ENCODE peak calls at places on chromosomes 13 and 19, in nine cellular contexts. V is cardiac fibroblast, Q is cardiac muscle cell, X is dorsolateral prefrontal cortex, N is WERI-Rb-1, A is fibroblast of the aortic adventitia, Y is bronchial epithelial cell, Z is nephron progenitor cell, P is fibroblast of lung. J is an unnamed sample.

GRCh38 chr13:72662548-72662947 is 64.9 kb downstream of the MZT1 start:
- DNase-seq in V (no peak), Q (no peak), X (no peak), N (no peak), A (no peak), Y (no peak), Z (no peak), P (peak), J (no peak)

GRCh38 chr13:85698236-85698635 is 101.0 kb downstream of the SLITRK6 start:
- DNase-seq in V (peak), Q (no peak), X (no peak), N (no peak), A (no peak), Y (no peak), Z (no peak), P (peak), J (no peak)

GRCh38 chr13:101757446-101758039 is 305.1 kb downstream of the ITGBL1 start:
- DNase-seq in V (peak), Q (peak), X (no peak), N (no peak), A (peak), Y (peak), Z (no peak), P (peak), J (peak)

GRCh38 chr19:53112286-53112685 is 9.1 kb upstream of the ZNF160 start:
- DNase-seq in V (peak), Q (no peak), X (no peak), N (no peak), A (no peak), Y (no peak), Z (no peak), P (peak), J (no peak)

GRCh38 chr19:49150106-49150943 is 4.9 kb downstream of the HRC start:
- DNase-seq in V (peak), Q (peak), X (peak), N (peak), A (peak), Y (peak), Z (peak), P (peak), J (peak)

GRCh38 chr19:10116085-10116865 is 3.4 kb downstream of the EIF3G start:
- DNase-seq in V (no peak), Q (no peak), X (no peak), N (no peak), A (no peak), Y (no peak), Z (no peak), P (no peak), J (peak)

GRCh38 chr19:57559008-57559403 is 657 bp downstream of the ZNF550 start:
- DNase-seq in V (peak), Q (peak), X (no peak), N (peak), A (peak), Y (peak), Z (peak), P (peak), J (peak)

GRCh38 chr19:15112385-15112784 is 5.2 kb downstream of the SYDE1 start:
- DNase-seq in V (no peak), Q (no peak), X (no peak), N (no peak), A (no peak), Y (peak), Z (no peak), P (no peak), J (peak)

GRCh38 chr19:22945560-22945959 is 57.4 kb downstream of the ZNF728 start:
- DNase-seq in V (peak), Q (peak), X (no peak), N (no peak), A (peak), Y (no peak), Z (peak), P (peak), J (peak)

GRCh38 chr13:41547253-41548000 is 90.1 kb downstream of the RGCC start:
- DNase-seq in V (peak), Q (peak), X (peak), N (no peak), A (peak), Y (peak), Z (peak), P (peak), J (no peak)

GRCh38 chr13:110748271-110748670 is 34.8 kb downstream of the ING1 start:
- DNase-seq in V (no peak), Q (no peak), X (no peak), N (no peak), A (no peak), Y (no peak), Z (no peak), P (no peak), J (no peak)

GRCh38 chr19:57171551-57172081 is 4.3 kb upstream of the DUXA start:
- DNase-seq in V (peak), Q (peak), X (peak), N (peak), A (peak), Y (no peak), Z (peak), P (peak), J (peak)

GRCh38 chr13:25300861-25301346 is 521 bp upstream of the NUP58 start:
- DNase-seq in V (no peak), Q (peak), X (no peak), N (peak), A (no peak), Y (no peak), Z (no peak), P (no peak), J (no peak)

GRCh38 chr19:57465680-57466381 is 8.9 kb upstream of the VN1R1 start:
- DNase-seq in V (peak), Q (peak), X (no peak), N (peak), A (peak), Y (peak), Z (no peak), P (no peak), J (peak)

GRCh38 chr19:35899547-35900214 is 659 bp downstream of the NFKBID start:
- DNase-seq in V (peak), Q (peak), X (peak), N (peak), A (peak), Y (peak), Z (peak), P (peak), J (peak)

GRCh38 chr13:103469771-103470170 is 403.6 kb upstream of the SLC10A2 start:
- DNase-seq in V (no peak), Q (no peak), X (no peak), N (no peak), A (no peak), Y (no peak), Z (no peak), P (no peak), J (no peak)

GRCh38 chr13:114038211-114038613 is 64.3 kb upstream of the C13orf46 start:
- DNase-seq in V (peak), Q (no peak), X (no peak), N (no peak), A (no peak), Y (no peak), Z (no peak), P (no peak), J (no peak)

GRCh38 chr19:50500060-50500752 is 10.8 kb downstream of the JOSD2 start:
- DNase-seq in V (no peak), Q (no peak), X (peak), N (peak), A (no peak), Y (no peak), Z (peak), P (no peak), J (no peak)
- TF ChIP-seq CTCF in V (no peak), Q (peak), X (peak), N (peak), A (no peak), Y (no peak), Z (no peak), P (peak), J (peak)

GRCh38 chr19:1401889-1402217 is 511 bp upstream of the GAMT start:
- DNase-seq in V (no peak), Q (no peak), X (no peak), N (no peak), A (no peak), Y (no peak), Z (no peak), P (no peak), J (no peak)
- TF ChIP-seq CTCF in V (no peak), Q (no peak), X (no peak), N (no peak), A (no peak), Y (no peak), Z (no peak), P (no peak), J (no peak)

GRCh38 chr19:1943661-1944087 is 2.7 kb downstream of the CSNK1G2 start:
- DNase-seq in V (no peak), Q (no peak), X (no peak), N (no peak), A (no peak), Y (no peak), Z (no peak), P (no peak), J (no peak)

GRCh38 chr19:1942078-1942933 is 1.3 kb downstream of the CSNK1G2 start:
- DNase-seq in V (peak), Q (peak), X (no peak), N (peak), A (peak), Y (peak), Z (peak), P (peak), J (peak)

GRCh38 chr19:1944088-1944915 is 3.3 kb downstream of the CSNK1G2 start:
- DNase-seq in V (no peak), Q (no peak), X (no peak), N (no peak), A (no peak), Y (no peak), Z (no peak), P (no peak), J (no peak)

GRCh38 chr19:1942934-1943555 is 2.1 kb downstream of the CSNK1G2 start:
- DNase-seq in V (no peak), Q (no peak), X (no peak), N (no peak), A (no peak), Y (no peak), Z (peak), P (peak), J (no peak)

DNA sequence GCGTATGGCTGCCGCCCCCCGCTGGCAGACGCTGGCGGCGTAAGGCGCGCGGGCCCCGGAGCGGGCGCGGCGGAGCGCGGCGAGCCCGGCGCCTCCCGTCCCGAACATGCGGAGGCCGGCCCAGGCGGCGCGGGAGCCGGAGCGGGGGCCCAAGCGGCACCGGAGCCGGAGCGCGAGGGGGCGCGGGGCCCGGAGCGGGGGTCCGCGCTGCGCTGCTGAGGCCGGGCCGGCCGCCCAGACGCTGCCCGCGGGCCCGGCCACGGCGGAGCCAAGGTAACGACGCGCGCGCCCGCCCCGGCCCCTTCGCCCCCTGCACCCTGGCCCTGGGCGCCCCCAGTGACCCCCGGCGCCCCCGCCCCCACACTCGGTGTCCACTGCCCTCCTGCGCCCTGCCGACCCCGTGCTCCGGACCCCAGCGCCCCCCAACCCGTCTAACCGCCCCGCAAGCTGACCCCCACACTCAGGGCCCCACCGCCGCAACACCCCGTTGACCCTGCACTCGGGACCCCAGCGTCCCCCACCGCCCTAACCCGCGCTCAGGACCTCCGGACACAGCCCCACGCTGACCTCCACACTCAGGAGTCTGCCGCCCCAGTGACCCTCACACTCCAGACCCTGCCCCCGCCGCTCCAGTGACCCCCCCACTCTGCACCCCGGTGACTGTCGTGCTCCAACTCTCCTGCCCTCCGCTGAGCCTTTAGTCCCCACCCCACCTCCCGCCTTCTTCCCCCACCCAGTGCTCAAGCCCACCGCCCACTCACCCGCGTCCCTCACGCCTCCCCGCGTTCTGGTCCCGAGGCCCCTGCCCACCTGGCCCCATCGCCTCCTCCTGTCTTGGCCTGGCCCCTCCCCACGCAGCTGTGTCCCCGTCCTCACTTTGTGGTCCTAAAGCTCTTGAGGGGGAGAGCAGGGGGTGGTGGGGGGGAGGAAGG is at the start of gene CSNK1G2:
- DNase-seq in V (no peak), Q (no peak), X (no peak), N (no peak), A (no peak), Y (no peak), Z (peak), P (no peak), J (no peak)
- TF ChIP-seq CTCF in V (no peak), Q (no peak), X (no peak), N (no peak), A (no peak), Y (no peak), Z (no peak), P (no peak), J (no peak)

GRCh38 chr13:38641164-38641948 is 45.5 kb upstream of the FREM2 start:
- DNase-seq in V (peak), Q (peak), X (no peak), N (no peak), A (no peak), Y (peak), Z (no peak), P (no peak), J (peak)
- TF ChIP-seq CTCF in V (peak), Q (peak), X (no peak), N (no peak), A (peak), Y (peak), Z (peak), P (peak), J (peak)

GRCh38 chr19:12778020-12778904 is 2.9 kb upstream of the HOOK2 start:
- DNase-seq in V (peak), Q (peak), X (no peak), N (peak), A (peak), Y (peak), Z (peak), P (peak), J (peak)
- TF ChIP-seq CTCF in V (no peak), Q (no peak), X (no peak), N (no peak), A (no peak), Y (no peak), Z (no peak), P (no peak), J (no peak)

GRCh38 chr19:5051619-5052018 is 82.7 kb downstream of the KDM4B start:
- DNase-seq in V (no peak), Q (no peak), X (no peak), N (no peak), A (no peak), Y (no peak), Z (no peak), P (no peak), J (no peak)
- TF ChIP-seq CTCF in V (no peak), Q (no peak), X (no peak), N (no peak), A (no peak), Y (no peak), Z (no peak), P (no peak), J (no peak)

GRCh38 chr13:29924482-29924884 is 74.1 kb upstream of the UBL3 start:
- DNase-seq in V (peak), Q (peak), X (no peak), N (no peak), A (peak), Y (peak), Z (no peak), P (peak), J (peak)
- TF ChIP-seq CTCF in V (no peak), Q (no peak), X (no peak), N (no peak), A (no peak), Y (no peak), Z (no peak), P (no peak), J (no peak)

J was measured in MCF 10A.